ENCODE peak calls at places on chromosomes 1 and 21, in eight cellular contexts. Y is AG04450; L is activated CD4-positive, alpha-beta T cell treated with anti-CD3 and anti-CD28 coated beads for 36 hours; E is stimulated activated CD8-positive, alpha-beta memory T cell treated with anti-CD3 and anti-CD28 coated beads, Interleukin-7, amount 100 ng/mL, for 1 hour; W is head of caudate nucleus; X is CD4-positive, alpha-beta T cell; J is activated T-cell treated with anti-CD3 and anti-CD28 coated beads, Interleukin-2, amount 50 U/mL, for 1 hour; D is nucleus accumbens. A is an unnamed sample.

GRCh38 chr1:98981917-98982513 is 22.6 kb downstream of the PLPPR5 start:
- DNase-seq in Y (no peak), L (no peak), E (no peak), W (no peak), X (no peak), J (no peak), D (no peak), A (no peak)

GRCh38 chr1:179091691-179092165 is 9.9 kb downstream of the TOR3A start:
- DNase-seq in Y (peak; percentile 51), L (no peak), E (no peak), W (no peak), X (no peak), J (no peak), D (no peak), A (peak; percentile 77)

GRCh38 chr1:11414921-11415538 is 63.9 kb upstream of the DISP3 start:
- DNase-seq in Y (no peak), L (no peak), E (no peak), W (peak; percentile 60), X (no peak), J (no peak), D (peak; percentile 44), A (no peak)

GRCh38 chr1:198701250-198701649 is 62.4 kb downstream of the PTPRC start:
- DNase-seq in Y (no peak), L (no peak), E (no peak), W (no peak), X (no peak), J (no peak), D (no peak), A (no peak)

GRCh38 chr1:24416666-24417391 is 1.2 kb downstream of the NIPAL3 start:
- DNase-seq in Y (peak; percentile 98), L (peak; percentile 71), E (no peak), W (no peak), X (no peak), J (no peak), D (no peak), A (no peak)

GRCh38 chr1:161215079-161215478 is at the start of gene FCER1G:
- DNase-seq in Y (no peak), L (no peak), E (no peak), W (peak; percentile 55), X (no peak), J (no peak), D (no peak), A (peak; percentile 69)

GRCh38 chr1:207997486-207998268 is 86.8 kb upstream of the CD34 start:
- DNase-seq in Y (peak; percentile 27), L (peak; percentile 75), E (peak; percentile 4), W (peak; percentile 85), X (peak; percentile 30), J (peak; percentile 36), D (peak; percentile 23), A (peak; percentile 71)

GRCh38 chr1:97047412-97047793 is 325.8 kb downstream of the PTBP2 start:
- DNase-seq in Y (no peak), L (no peak), E (no peak), W (no peak), X (no peak), J (no peak), D (no peak), A (no peak)

GRCh38 chr1:119865607-119866006 is 30.7 kb downstream of the ADAM30 start:
- DNase-seq in Y (peak; percentile 88), L (no peak), E (no peak), W (no peak), X (no peak), J (no peak), D (no peak), A (no peak)

GRCh38 chr1:1290238-1290731 is 10.0 kb downstream of the SCNN1D start:
- DNase-seq in Y (no peak), L (peak; percentile 80), E (no peak), W (peak; percentile 61), X (peak; percentile 30), J (peak; percentile 60), D (no peak), A (peak; percentile 70)

GRCh38 chr1:154304664-154305337 is 16.1 kb upstream of the AQP10 start:
- DNase-seq in Y (no peak), L (peak; percentile 81), E (no peak), W (peak; percentile 81), X (no peak), J (no peak), D (no peak), A (no peak)

GRCh38 chr1:31785020-31785946 is 21.1 kb upstream of the ADGRB2 start:
- DNase-seq in Y (no peak), L (peak; percentile 4), E (no peak), W (no peak), X (no peak), J (peak; percentile 15), D (no peak), A (no peak)

GRCh38 chr1:232868793-232869491 is 63.7 kb downstream of the MAP10 start:
- DNase-seq in Y (peak; percentile 69), L (no peak), E (no peak), W (no peak), X (no peak), J (no peak), D (no peak), A (peak; percentile 32)

GRCh38 chr1:147815503-147815902 is 55.1 kb upstream of the GJA5 start:
- DNase-seq in Y (no peak), L (no peak), E (no peak), W (no peak), X (no peak), J (no peak), D (no peak), A (no peak)

GRCh38 chr1:65791396-65791795 is 1.3 kb upstream of the PDE4B start:
- DNase-seq in Y (no peak), L (no peak), E (no peak), W (no peak), X (no peak), J (no peak), D (no peak), A (no peak)

GRCh38 chr21:41659791-41660560 is 106.9 kb downstream of the RIPK4 start:
- DNase-seq in Y (no peak), L (no peak), E (no peak), W (no peak), X (no peak), J (no peak), D (no peak), A (no peak)

GRCh38 chr1:231778009-231778719 is 151.6 kb downstream of the DISC1 start:
- DNase-seq in Y (no peak), L (no peak), E (no peak), W (peak; percentile 43), X (no peak), J (no peak), D (peak; percentile 2), A (peak; percentile 47)

GRCh38 chr21:44375281-44375651 is 21.8 kb downstream of the TRPM2 start:
- DNase-seq in Y (no peak), L (peak; percentile 33), E (no peak), W (no peak), X (no peak), J (no peak), D (no peak), A (no peak)

GRCh38 chr1:66641851-66642473 is 108.0 kb downstream of the SGIP1 start:
- DNase-seq in Y (no peak), L (no peak), E (no peak), W (no peak), X (no peak), J (no peak), D (no peak), A (no peak)

GRCh38 chr1:151908228-151908691 is 1.1 kb downstream of the THEM4 start:
- DNase-seq in Y (no peak), L (peak; percentile 44), E (no peak), W (no peak), X (no peak), J (no peak), D (no peak), A (no peak)

A was measured in left ventricle myocardium superior.